ENCODE peak calls at places on chromosomes 11 and 22, in nine cellular contexts. X is activated CD4-positive, alpha-beta T cell treated with anti-CD3 and anti-CD28 coated beads, Interleukin-2, amount 50 U/mL, for 4 hours; T is Calu3; Q is progenitor cell of endocrine pancreas; N is occipital lobe; W is activated CD4-positive, CD25-positive, alpha-beta regulatory T cell treated with anti-CD3 and anti-CD28 coated beads, Interleukin-2, amount 50 U/mL, for 72 hours; M is stimulated activated CD4-positive, alpha-beta T cell treated with anti-CD3 and anti-CD28 coated beads, Interleukin-1b, Interleukin-23, amount 100 ng/mL, for 1 hour; Z is Ammon's horn; R is CD8-positive, alpha-beta memory T cell. D is an unnamed sample.

GRCh38 chr11:22432331-22433065 is 94.3 kb downstream of the SLC17A6 start:
- DNase-seq in Q (no peak), W (no peak), N (peak; percentile 65), M (no peak), Z (peak; percentile 68), R (no peak), T (no peak), X (no peak), D (peak; percentile 3)

GRCh38 chr11:64058494-64058893 is 22.8 kb downstream of the FLRT1 start:
- DNase-seq in W (no peak), Z (peak; percentile 47), R (no peak), M (no peak), Q (no peak), X (no peak), T (no peak), N (no peak), D (no peak)

GRCh38 chr11:3109921-3110706 is 52.9 kb upstream of the CARS1 start:
- DNase-seq in M (no peak), T (no peak), W (peak; percentile 49), Q (no peak), N (no peak), R (peak; percentile 38), Z (no peak), X (no peak), D (peak; percentile 9)

GRCh38 chr11:69115586-69116560 is 39.9 kb upstream of the SMIM38 start:
- DNase-seq in M (no peak), Q (no peak), Z (no peak), R (no peak), W (no peak), N (no peak), T (peak; percentile 67), X (no peak), D (no peak)

GRCh38 chr11:84566681-84567080 is 1060.5 kb downstream of the DLG2 start:
- DNase-seq in Z (no peak), R (no peak), T (no peak), X (no peak), W (no peak), N (no peak), Q (no peak), M (no peak), D (no peak)

GRCh38 chr22:30892286-30892685 is 76.3 kb downstream of the MORC2 start:
- DNase-seq in M (no peak), X (no peak), W (no peak), Q (no peak), N (no peak), T (no peak), R (no peak), Z (no peak), D (no peak)

GRCh38 chr11:44604171-44604581 is 38.7 kb downstream of the CD82 start:
- DNase-seq in W (no peak), X (no peak), M (no peak), Q (no peak), N (no peak), R (no peak), Z (no peak), T (no peak), D (no peak)

GRCh38 chr11:13339196-13340153 is 61.9 kb downstream of the BMAL1 start:
- DNase-seq in Q (no peak), W (no peak), Z (no peak), R (no peak), N (no peak), X (peak; percentile 19), M (no peak), T (peak; percentile 40), D (no peak)

GRCh38 chr22:30290318-30290678 is 993 bp upstream of the CASTOR1 start:
- DNase-seq in R (no peak), Z (no peak), T (no peak), X (no peak), W (no peak), N (no peak), M (no peak), Q (no peak), D (no peak)

GRCh38 chr22:44431256-44431655 is 66.8 kb downstream of the RTL6 start:
- DNase-seq in M (no peak), X (no peak), T (no peak), Z (no peak), W (no peak), R (no peak), N (no peak), Q (no peak), D (no peak)

GRCh38 chr11:69873166-69874077 is 54.2 kb upstream of the FGF3 start:
- DNase-seq in M (no peak), X (no peak), R (no peak), W (peak; percentile 7), T (no peak), N (no peak), Z (no peak), Q (no peak), D (no peak)

GRCh38 chr11:129861702-129862107 is 33.7 kb downstream of the NFRKB start:
- DNase-seq in M (no peak), Z (peak; percentile 18), N (no peak), Q (peak; percentile 37), W (no peak), X (no peak), T (peak; percentile 82), R (no peak), D (no peak)

GRCh38 chr11:126518996-126519351 is 163.5 kb downstream of the ST3GAL4 start:
- DNase-seq in R (no peak), Q (no peak), W (no peak), Z (no peak), N (no peak), M (no peak), T (no peak), X (no peak), D (no peak)